ENCODE peak calls at places on chromosomes 6 and 20, in five cellular contexts. J is EH; Q is ascending aorta; O is EL; U is central memory CD4-positive, alpha-beta T cell. W is an unnamed sample.

GRCh38 chr6:1855890-1856289 is 246.2 kb downstream of the FOXC1 start:
- DNase-seq in Q (no peak), U (no peak), J (no peak), O (no peak), W (no peak)

GRCh38 chr20:50369225-50370035 is 140.8 kb upstream of the PTPN1 start:
- DNase-seq in Q (no peak), O (no peak), U (no peak), J (no peak), W (no peak)

GRCh38 chr6:40882321-40882720 is 156.7 kb downstream of the UNC5CL start:
- DNase-seq in Q (no peak), U (no peak), O (no peak), J (no peak), W (no peak)

GRCh38 chr6:67248077-67248476 is 1387.0 kb upstream of the ADGRB3 start:
- DNase-seq in U (no peak), O (no peak), J (no peak), Q (no peak), W (no peak)

GRCh38 chr20:44850272-44850671 is 35.2 kb upstream of the YWHAB start:
- DNase-seq in Q (no peak), J (no peak), U (no peak), O (no peak), W (no peak)

GRCh38 chr6:41748542-41748941 is 1.3 kb upstream of the PGC start:
- DNase-seq in J (no peak), O (no peak), U (no peak), Q (no peak), W (no peak)

GRCh38 chr20:62545901-62546525 is 70.2 kb upstream of the GATA5 start:
- DNase-seq in O (no peak), U (no peak), J (no peak), Q (no peak), W (no peak)

GRCh38 chr20:53828673-53829085 is 235.0 kb upstream of the ZNF217 start:
- DNase-seq in Q (no peak), O (peak; percentile 93), J (peak; percentile 98), U (no peak), W (no peak)

GRCh38 chr6:147040041-147040440 is 164.2 kb upstream of the STXBP5 start:
- DNase-seq in U (no peak), J (peak; percentile 74), O (no peak), Q (no peak), W (no peak)